ENCODE peak calls at places on chromosomes 3 and 15, in four cellular contexts. K, Z, L and I are unnamed samples.

GRCh38 chr3:119950666-119951325 is 143.5 kb downstream of the GSK3B start:
- DNase-seq in K (no peak), Z (no peak), L (no peak), I (no peak)

GRCh38 chr3:140580746-140581145 is 97.1 kb upstream of the TRIM42 start:
- DNase-seq in K (peak), Z (peak), L (no peak), I (no peak)

GRCh38 chr15:68679961-68680371 is 101.2 kb downstream of the CORO2B start:
- DNase-seq in K (no peak), Z (no peak), L (no peak), I (no peak)

GRCh38 chr15:46461416-46461815 is 826.6 kb downstream of the SQOR start:
- DNase-seq in K (no peak), Z (no peak), L (no peak), I (no peak)

GRCh38 chr15:82621970-82622369 is 25.2 kb downstream of the CPEB1 start:
- DNase-seq in K (peak), Z (no peak), L (no peak), I (no peak)

GRCh38 chr3:152610621-152611020 is 224.3 kb upstream of the P2RY1 start:
- DNase-seq in K (no peak), Z (no peak), L (no peak), I (no peak)

GRCh38 chr3:143471705-143472104 is 352.1 kb downstream of the CHST2 start:
- DNase-seq in K (no peak), Z (no peak), L (no peak), I (no peak)

GRCh38 chr15:100279446-100279845 is 62.3 kb downstream of the ADAMTS17 start:
- DNase-seq in K (no peak), Z (no peak), L (no peak), I (no peak)

GRCh38 chr15:74302821-74303359 is 64.6 kb downstream of the CYP11A1 start:
- DNase-seq in K (peak), Z (peak), L (no peak), I (peak)

GRCh38 chr3:13088020-13089006 is 15.1 kb upstream of the IQSEC1 start:
- DNase-seq in K (no peak), Z (no peak), L (no peak), I (no peak)

GRCh38 chr15:28942046-28942445 is 56.3 kb downstream of the APBA2 start:
- DNase-seq in K (no peak), Z (no peak), L (no peak), I (no peak)

GRCh38 chr15:50652671-50653070 is 33.9 kb downstream of the TRPM7 start:
- DNase-seq in K (no peak), Z (no peak), L (no peak), I (no peak)

GRCh38 chr15:89034305-89034704 is 54.0 kb upstream of the ABHD2 start:
- DNase-seq in K (peak), Z (peak), L (no peak), I (no peak)

GRCh38 chr15:89195836-89196235 is 25.5 kb downstream of the RLBP1 start:
- DNase-seq in K (no peak), Z (no peak), L (no peak), I (no peak)

GRCh38 chr15:51558421-51558820 is 64.2 kb downstream of the DMXL2 start:
- DNase-seq in K (no peak), Z (no peak), L (no peak), I (no peak)

GRCh38 chr3:48685293-48685602 is 467 bp downstream of the NCKIPSD start:
- DNase-seq in K (no peak), Z (no peak), L (no peak), I (no peak)

GRCh38 chr3:75272708-75273107 is 391.4 kb upstream of the FRG2C start:
- DNase-seq in K (peak), Z (peak), L (no peak), I (no peak)

GRCh38 chr3:13727890-13728289 is 152.0 kb downstream of the WNT7A start:
- DNase-seq in K (no peak), Z (no peak), L (no peak), I (no peak)

GRCh38 chr3:129228891-129229585 is 20.4 kb upstream of the COPG1 start:
- DNase-seq in K (peak), Z (peak), L (no peak), I (peak)

GRCh38 chr3:69888040-69888945 is 111.2 kb upstream of the SAMMSON start:
- DNase-seq in K (no peak), Z (no peak), L (no peak), I (no peak)

GRCh38 chr3:157199841-157200240 is 39.9 kb upstream of the CCNL1 start:
- DNase-seq in K (no peak), Z (no peak), L (no peak), I (no peak)

GRCh38 chr3:31895471-31895870 is 85.6 kb downstream of the OSBPL10 start:
- DNase-seq in K (no peak), Z (peak), L (no peak), I (no peak)

GRCh38 chr3:52039846-52040245 is 16.5 kb downstream of the DUSP7 start:
- DNase-seq in K (no peak), Z (peak), L (peak), I (peak)

GRCh38 chr15:65095747-65096104 is 19.2 kb downstream of the KBTBD13 start:
- DNase-seq in K (no peak), Z (no peak), L (no peak), I (no peak)
- H3K27ac ChIP-seq in K (no peak), Z (no peak), L (no peak), I (no peak)

DNA sequence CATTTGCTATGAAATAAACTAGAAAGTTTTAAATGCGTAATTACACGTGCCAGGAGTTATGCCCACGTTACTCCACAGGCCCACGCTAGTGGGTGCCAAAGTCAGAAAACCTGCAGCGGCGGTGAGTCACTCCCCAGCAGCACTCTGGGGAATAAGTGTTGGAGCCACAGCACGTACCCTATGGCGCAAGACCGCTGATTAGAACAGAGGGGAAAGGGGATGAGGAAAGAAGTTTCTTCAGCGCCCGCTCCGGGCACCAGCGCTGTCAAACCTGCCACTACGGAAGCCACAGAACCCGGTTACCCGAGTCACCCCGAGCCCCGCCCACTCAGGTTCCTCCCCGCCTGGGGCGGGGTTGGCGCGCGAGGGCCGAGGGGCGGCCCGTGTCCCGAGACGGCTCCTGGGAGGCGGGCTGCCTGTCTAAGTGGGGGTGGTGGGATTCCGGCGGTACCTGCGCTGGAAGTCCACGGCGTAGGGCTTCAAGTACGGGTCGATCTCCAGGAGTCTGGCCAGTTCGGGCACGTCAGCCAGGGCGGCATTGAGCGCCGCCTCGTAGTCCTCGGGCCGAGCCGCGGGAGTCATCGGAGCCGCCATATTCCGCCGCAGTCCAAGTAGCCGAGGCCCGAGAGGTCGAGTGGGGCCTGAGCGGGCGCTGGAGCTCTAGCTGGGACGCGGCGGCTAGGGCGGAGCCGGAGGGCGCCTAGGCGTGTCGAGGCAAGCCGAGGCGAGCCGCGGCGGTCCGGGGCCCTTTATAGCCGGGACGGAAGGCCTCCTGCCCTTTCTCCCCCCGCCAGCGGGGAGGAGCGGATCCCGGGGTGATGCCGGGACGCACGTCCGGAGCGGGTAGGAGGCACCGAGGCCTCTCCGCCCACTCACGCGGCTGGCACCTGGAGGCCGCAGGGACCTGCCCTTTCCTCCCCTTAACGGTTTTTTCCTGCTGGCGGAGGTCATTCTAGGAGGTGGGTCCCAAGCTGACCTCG is at the start of gene GBE1:
- DNase-seq in K (peak), Z (peak), L (peak), I (peak)
- TF ChIP-seq CTCF in K (peak), Z (peak), L (peak), I (no peak)

DNA sequence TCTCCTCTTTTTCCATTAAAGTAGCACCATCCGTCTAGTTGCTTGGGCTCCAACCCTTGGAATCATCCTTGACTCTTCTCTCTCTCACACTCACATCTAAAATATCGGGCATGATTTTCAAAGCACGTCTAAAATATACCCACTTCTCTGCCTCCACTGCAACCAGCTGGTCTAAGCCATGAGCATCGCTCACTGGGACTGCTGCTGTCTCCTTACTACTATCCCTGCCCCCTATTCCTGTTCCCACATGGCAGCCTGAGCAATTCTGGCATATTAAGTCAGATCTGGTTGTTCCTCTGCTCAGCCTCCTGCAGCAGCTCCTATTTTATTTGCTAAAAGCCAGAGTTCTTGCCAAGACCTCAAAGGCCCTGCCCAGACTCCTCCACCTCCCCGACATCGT is 53.7 kb downstream of the ST6GAL1 start:
- DNase-seq in K (no peak), Z (no peak), L (no peak), I (no peak)
- H3K27ac ChIP-seq in K (no peak), Z (no peak), L (no peak), I (no peak)

GRCh38 chr3:155991291-155991690 is 120.8 kb downstream of the GMPS start:
- DNase-seq in K (no peak), Z (no peak), L (no peak), I (no peak)

GRCh38 chr3:155991847-155992246 is 121.4 kb downstream of the GMPS start:
- DNase-seq in K (peak), Z (no peak), L (no peak), I (no peak)

GRCh38 chr3:155995525-155996370 is 124.6 kb upstream of the KCNAB1 start:
- DNase-seq in K (peak), Z (peak), L (no peak), I (no peak)
- TF ChIP-seq CTCF in K (peak), Z (peak), L (peak), I (peak)

DNA sequence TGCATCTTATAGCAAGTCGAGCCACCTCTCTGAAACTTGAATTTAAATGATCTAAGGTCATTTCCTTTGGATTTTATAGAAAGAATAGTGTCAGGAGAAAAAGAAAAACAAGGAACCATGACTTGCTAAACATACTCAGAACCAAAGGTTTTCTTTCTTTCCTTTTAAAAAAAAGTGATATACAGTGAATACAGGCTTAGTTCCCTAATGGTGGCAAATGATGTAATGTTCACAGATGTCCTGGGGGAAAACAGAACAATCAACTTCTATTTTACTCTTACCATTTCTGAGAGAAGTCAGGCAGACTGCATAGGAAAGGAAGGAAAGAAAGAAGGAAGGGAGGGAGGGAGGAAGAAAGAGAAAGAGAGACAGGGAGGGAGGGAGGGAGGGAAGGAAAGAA is 56.5 kb downstream of the ST6GAL1 start:
- DNase-seq in K (no peak), Z (no peak), L (no peak), I (no peak)
- H3K27ac ChIP-seq in K (no peak), Z (no peak), L (no peak), I (peak)

GRCh38 chr3:195893516-195893915 is 14.8 kb downstream of the TNK2 start:
- DNase-seq in K (no peak), Z (no peak), L (no peak), I (no peak)

GRCh38 chr3:195896361-195897080 is 11.8 kb downstream of the TNK2 start:
- DNase-seq in K (peak), Z (no peak), L (peak), I (peak)

GRCh38 chr3:195893916-195894315 is 14.4 kb downstream of the TNK2 start:
- DNase-seq in K (no peak), Z (no peak), L (no peak), I (no peak)

GRCh38 chr3:195895900-195896360 is 12.4 kb downstream of the TNK2 start:
- DNase-seq in K (peak), Z (peak), L (peak), I (peak)

DNA sequence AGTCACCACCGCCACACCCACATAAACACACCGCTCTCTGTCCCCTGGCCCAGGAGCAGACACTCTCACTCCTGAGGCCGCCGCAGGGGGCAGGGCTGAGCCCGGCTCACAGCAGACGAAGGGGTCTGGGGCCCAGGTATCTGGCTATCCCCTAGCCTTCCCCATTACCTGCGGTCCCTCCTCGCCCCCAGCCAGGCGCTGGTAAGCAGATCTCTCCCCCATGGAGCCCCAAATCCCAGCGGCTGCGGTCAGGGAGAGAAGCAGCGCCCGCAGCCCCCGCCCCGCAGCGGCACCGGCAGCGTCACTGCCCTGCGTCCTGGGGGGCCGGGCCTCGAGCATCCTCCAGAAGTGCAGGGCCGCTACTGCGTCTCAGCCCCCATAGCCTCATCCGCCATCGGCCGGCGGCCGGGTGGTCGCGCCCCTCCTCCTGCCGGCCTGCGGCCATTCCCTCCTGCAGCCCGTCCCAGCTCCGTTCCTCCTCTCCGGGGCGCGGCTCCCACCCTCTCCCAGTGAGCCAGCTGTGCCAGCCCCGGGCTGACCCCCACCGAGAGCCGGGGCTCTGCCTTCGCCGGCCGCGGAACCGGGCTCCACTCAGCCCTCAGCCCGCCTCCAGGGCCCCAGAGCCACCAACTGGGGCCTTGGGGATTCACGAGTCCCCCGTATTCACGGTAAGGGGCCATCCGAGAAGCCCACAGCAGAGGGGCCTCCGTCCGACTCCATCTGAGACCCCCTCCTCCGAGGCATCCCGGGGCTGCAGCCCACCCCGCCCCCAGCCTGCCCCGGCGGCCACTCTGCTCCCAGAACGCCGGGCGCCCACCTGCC is 13.1 kb downstream of the TNK2 start:
- DNase-seq in K (peak), Z (peak), L (peak), I (no peak)
- TF ChIP-seq CTCF in K (no peak), Z (no peak), L (no peak), I (no peak)

GRCh38 chr3:159280792-159281191 is 478.9 kb downstream of the MFSD1 start:
- DNase-seq in K (no peak), Z (no peak), L (no peak), I (no peak)

DNA sequence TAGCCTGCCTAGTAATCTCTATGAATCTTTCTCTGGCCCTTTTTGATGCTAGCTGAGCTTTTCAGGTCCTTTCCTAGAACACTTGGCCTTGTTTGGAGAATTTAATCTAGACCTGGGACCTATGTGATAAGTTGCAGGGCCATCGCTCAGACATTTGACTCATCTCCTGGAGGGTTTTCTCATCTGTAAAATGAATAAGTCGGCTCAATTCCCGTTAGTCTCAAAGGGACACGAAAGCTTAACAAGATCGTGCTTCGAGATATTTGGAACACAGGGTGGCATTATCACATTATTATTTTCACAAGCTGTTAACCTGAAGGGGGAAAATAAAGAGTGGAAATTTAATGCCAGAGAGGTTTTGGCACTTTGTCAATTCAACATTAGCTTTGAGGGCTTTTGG is 478.5 kb downstream of the MFSD1 start:
- DNase-seq in K (no peak), Z (no peak), L (no peak), I (no peak)
- H3K27ac ChIP-seq in K (no peak), Z (no peak), L (no peak), I (no peak)